ENCODE peak calls at places on chromosomes 6 and 20, in six cellular contexts. R, K, L, B, M and F are unnamed samples.

GRCh38 chr6:50966532-50966931 is 147.9 kb downstream of the TFAP2B start:
- DNase-seq in L (no peak), K (no peak), B (no peak), M (no peak), R (no peak), F (no peak)

GRCh38 chr6:70520575-70520974 is 46.2 kb upstream of the SDHAF4 start:
- DNase-seq in M (no peak), K (no peak), L (no peak), B (no peak), R (peak; percentile 3), F (no peak)

GRCh38 chr20:63567382-63568169 is 6.5 kb downstream of the HELZ2 start:
- DNase-seq in M (no peak), K (no peak), L (no peak), R (no peak), B (peak; percentile 20), F (no peak)

GRCh38 chr6:47854996-47855395 is 73.2 kb downstream of the OPN5 start:
- DNase-seq in B (no peak), R (no peak), M (no peak), L (no peak), K (no peak), F (no peak)

GRCh38 chr20:63939061-63939935 is 16.9 kb downstream of the UCKL1 start:
- DNase-seq in B (no peak), K (no peak), L (no peak), R (no peak), M (no peak), F (no peak)

GRCh38 chr6:53239526-53239925 is 90.9 kb upstream of the GCM1 start:
- DNase-seq in L (no peak), M (no peak), R (no peak), K (no peak), B (no peak), F (no peak)

GRCh38 chr6:111172563-111172962 is 85.3 kb downstream of the SLC16A10 start:
- DNase-seq in R (no peak), L (no peak), B (no peak), M (no peak), K (no peak), F (no peak)

GRCh38 chr20:2379511-2380229 is 1.0 kb upstream of the TGM6 start:
- DNase-seq in M (no peak), R (no peak), B (no peak), K (no peak), L (no peak), F (no peak)

GRCh38 chr20:10306440-10307358 is 88.1 kb downstream of the SNAP25 start:
- DNase-seq in M (peak; percentile 86), K (peak; percentile 22), R (no peak), B (peak; percentile 71), L (peak; percentile 57), F (no peak)

GRCh38 chr6:5707646-5708045 is 299.1 kb downstream of the NRN1 start:
- DNase-seq in L (no peak), K (no peak), B (no peak), M (no peak), R (no peak), F (peak; percentile 4)

GRCh38 chr6:54366647-54367327 is 58.5 kb downstream of the TINAG start:
- DNase-seq in L (no peak), R (no peak), B (peak; percentile 24), M (peak; percentile 10), K (peak; percentile 4), F (no peak)

GRCh38 chr6:168562576-168563151 is 121.7 kb downstream of the SMOC2 start:
- DNase-seq in R (no peak), B (no peak), L (no peak), K (no peak), M (no peak), F (no peak)

GRCh38 chr6:158611600-158612041 is 32.9 kb downstream of the DYNLT1 start:
- DNase-seq in K (no peak), L (no peak), R (no peak), M (no peak), B (no peak), F (peak; percentile 19)

GRCh38 chr20:17749979-17750721 is 50.4 kb downstream of the BANF2 start:
- DNase-seq in R (no peak), K (no peak), M (no peak), B (peak; percentile 53), L (no peak), F (peak; percentile 31)

GRCh38 chr6:145139451-145139850 is 595.9 kb downstream of the EPM2A start:
- DNase-seq in B (no peak), K (no peak), M (no peak), L (no peak), R (no peak), F (no peak)

GRCh38 chr6:6584310-6585002 is 4.1 kb upstream of the LY86 start:
- DNase-seq in K (no peak), R (no peak), B (no peak), M (no peak), L (no peak), F (no peak)

GRCh38 chr6:9628819-9629218 is 786.1 kb downstream of the TFAP2A start:
- DNase-seq in K (no peak), R (no peak), M (no peak), B (no peak), L (no peak), F (no peak)

GRCh38 chr6:12535915-12536314 is 180.7 kb upstream of the PHACTR1 start:
- DNase-seq in L (no peak), B (no peak), K (no peak), R (no peak), M (no peak), F (no peak)